ENCODE peak calls at places on chromosomes 3 and 15, in ten cellular contexts. P is cardiac muscle cell, W is progenitor cell of endocrine pancreas, K is glutamatergic neuron, L is HCT116, S is AG04449, V is sigmoid colon, N is endodermal cell, J is lower lobe of right lung, D is AG04450. T is an unnamed sample.

GRCh38 chr3:81829946-81830345 is 68.5 kb upstream of the GBE1 start:
- DNase-seq in K (no peak), N (no peak), W (no peak), V (no peak), P (no peak), L (no peak), D (no peak), S (no peak), J (no peak), T (no peak)

GRCh38 chr3:128950223-128950938 is 43.5 kb downstream of the CFAP92 start:
- DNase-seq in D (no peak), K (peak), S (no peak), L (peak), N (peak), W (no peak), P (peak), J (no peak), V (no peak), T (no peak)

GRCh38 chr3:105415981-105416380 is 49.3 kb downstream of the ALCAM start:
- DNase-seq in L (no peak), W (no peak), P (no peak), S (no peak), D (no peak), V (no peak), N (no peak), K (no peak), J (no peak), T (no peak)

GRCh38 chr3:122410111-122410510 is 5.8 kb downstream of the WDR5B start:
- DNase-seq in N (no peak), S (no peak), D (no peak), P (no peak), V (no peak), K (no peak), L (no peak), J (no peak), W (no peak), T (no peak)

GRCh38 chr15:49131403-49131802 is 24.0 kb downstream of the COPS2 start:
- DNase-seq in S (no peak), J (no peak), K (no peak), N (no peak), P (no peak), D (no peak), W (no peak), V (no peak), L (no peak), T (no peak)

GRCh38 chr3:36890261-36890660 is 54.6 kb downstream of the TRANK1 start:
- DNase-seq in S (no peak), D (no peak), K (no peak), J (no peak), P (no peak), N (peak), V (no peak), W (no peak), L (no peak), T (no peak)

GRCh38 chr3:88301273-88302002 is 151.7 kb downstream of the C3orf38 start:
- DNase-seq in D (no peak), V (no peak), P (no peak), S (no peak), L (no peak), W (no peak), N (no peak), K (no peak), J (no peak), T (no peak)

GRCh38 chr3:98561727-98562521 is 30.1 kb downstream of the GPR15 start:
- DNase-seq in K (no peak), J (no peak), V (no peak), N (no peak), D (no peak), P (no peak), L (no peak), W (no peak), S (no peak), T (no peak)

GRCh38 chr15:50112488-50113186 is 6.4 kb downstream of the ATP8B4 start:
- DNase-seq in L (no peak), D (no peak), J (no peak), K (no peak), V (no peak), N (no peak), W (no peak), P (no peak), S (no peak), T (no peak)

GRCh38 chr3:102020670-102021069 is 171.4 kb downstream of the NFKBIZ start:
- DNase-seq in L (no peak), N (no peak), D (no peak), S (no peak), J (no peak), K (no peak), P (no peak), W (no peak), V (no peak), T (no peak)

GRCh38 chr3:59783468-59783988 is 733.7 kb upstream of the CFAP20DC start:
- DNase-seq in K (no peak), D (no peak), P (no peak), N (no peak), L (no peak), V (no peak), W (no peak), J (no peak), S (no peak), T (no peak)

GRCh38 chr3:27985369-27986035 is 255.9 kb upstream of the CMC1 start:
- DNase-seq in P (no peak), S (no peak), K (no peak), J (no peak), V (no peak), N (no peak), L (no peak), W (no peak), D (no peak), T (no peak)

GRCh38 chr3:136050250-136050649 is 84.7 kb downstream of the PPP2R3A start:
- DNase-seq in K (no peak), P (no peak), L (no peak), J (no peak), S (no peak), V (no peak), W (no peak), N (no peak), D (no peak), T (no peak)

GRCh38 chr3:192275741-192276355 is 451.5 kb downstream of the FGF12 start:
- DNase-seq in P (no peak), J (no peak), L (no peak), D (no peak), V (no peak), N (no peak), S (no peak), K (no peak), W (no peak), T (no peak)

GRCh38 chr15:58475573-58476524 is 44.1 kb downstream of the LIPC start:
- DNase-seq in K (no peak), P (no peak), V (no peak), N (no peak), W (no peak), D (no peak), J (no peak), L (no peak), S (peak), T (peak)

GRCh38 chr15:33126559-33127290 is 67.8 kb downstream of the FMN1 start:
- DNase-seq in N (peak), S (peak), D (peak), P (peak), W (no peak), J (peak), V (peak), K (no peak), L (peak), T (peak)

GRCh38 chr3:127646501-127647046 is 17.6 kb downstream of the PODXL2 start:
- DNase-seq in W (no peak), P (no peak), K (no peak), N (no peak), D (no peak), S (no peak), J (no peak), L (no peak), V (no peak), T (no peak)

GRCh38 chr3:4956743-4957142 is 22.5 kb upstream of the BHLHE40 start:
- DNase-seq in V (no peak), P (no peak), N (no peak), W (no peak), L (no peak), K (no peak), S (no peak), D (no peak), J (no peak), T (no peak)

DNA sequence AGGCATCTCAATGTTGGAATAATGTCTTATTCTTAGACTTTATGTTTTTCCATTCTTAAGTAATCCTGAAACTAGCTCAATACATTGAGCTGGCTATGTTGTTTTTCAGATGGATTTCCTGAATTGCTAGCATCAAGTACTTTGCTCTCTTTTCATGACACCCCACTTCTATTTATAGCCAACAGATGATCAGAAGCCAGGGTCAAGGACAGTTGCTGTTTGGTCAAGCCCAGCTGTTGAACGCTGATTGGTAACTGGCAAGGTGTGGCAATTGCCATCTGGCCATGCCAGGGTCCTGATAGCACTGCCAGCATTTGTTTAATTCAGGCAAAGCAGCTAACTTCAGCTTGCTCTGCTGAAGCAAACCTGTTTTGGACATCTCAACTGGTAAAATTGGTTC is 46.2 kb upstream of the PLCL2 start:
- DNase-seq in K (no peak), N (no peak), P (no peak), S (no peak), W (no peak), L (no peak), D (no peak), V (no peak), J (no peak), T (no peak)
- TF ChIP-seq CTCF in K (no peak), N (no peak), P (no peak), S (no peak), W (no peak), L (no peak), D (no peak), V (no peak), J (no peak), T (no peak)

GRCh38 chr3:39637807-39638206 is 170.3 kb downstream of the MOBP start:
- DNase-seq in V (no peak), K (no peak), S (no peak), J (no peak), W (no peak), D (no peak), L (peak), N (no peak), P (no peak), T (no peak)
- TF ChIP-seq CTCF in V (no peak), K (no peak), S (peak), J (no peak), W (peak), D (peak), L (peak), N (peak), P (peak), T (no peak)

GRCh38 chr15:90886291-90886614 is 1.9 kb downstream of the FES start:
- DNase-seq in K (no peak), J (no peak), P (no peak), S (no peak), V (no peak), N (no peak), L (no peak), W (no peak), D (no peak), T (no peak)
- TF ChIP-seq CTCF in K (peak), J (no peak), P (no peak), S (no peak), V (no peak), N (peak), L (no peak), W (peak), D (no peak), T (no peak)

GRCh38 chr3:182904164-182904563 is 76.2 kb downstream of the DCUN1D1 start:
- DNase-seq in K (no peak), W (no peak), V (no peak), J (no peak), P (no peak), N (no peak), L (no peak), D (no peak), S (no peak), T (no peak)
- TF ChIP-seq CTCF in K (no peak), W (peak), V (no peak), J (no peak), P (no peak), N (peak), L (peak), D (peak), S (no peak), T (no peak)

GRCh38 chr3:126342211-126342610 is 15.0 kb downstream of the KLF15 start:
- DNase-seq in K (peak), J (peak), W (no peak), D (no peak), V (no peak), L (no peak), N (peak), P (no peak), S (no peak), T (no peak)

GRCh38 chr3:126343675-126344074 is 13.5 kb downstream of the KLF15 start:
- DNase-seq in D (no peak), L (no peak), P (no peak), W (no peak), S (no peak), N (peak), K (peak), V (peak), J (peak), T (no peak)

GRCh38 chr3:126341755-126342150 is 15.5 kb downstream of the KLF15 start:
- DNase-seq in S (no peak), K (no peak), W (no peak), N (peak), J (peak), P (no peak), V (no peak), L (no peak), D (no peak), T (no peak)

GRCh38 chr3:126344380-126345041 is 12.7 kb downstream of the KLF15 start:
- DNase-seq in P (no peak), K (peak), J (peak), W (peak), N (peak), S (no peak), L (no peak), D (no peak), V (peak), T (no peak)

GRCh38 chr3:126342991-126343661 is 14.1 kb downstream of the KLF15 start:
- DNase-seq in N (peak), D (no peak), W (no peak), V (peak), J (peak), L (no peak), P (peak), K (peak), S (no peak), T (no peak)
- TF ChIP-seq CTCF in N (peak), D (peak), W (peak), V (no peak), J (no peak), L (no peak), P (no peak), K (no peak), S (no peak), T (no peak)

DNA sequence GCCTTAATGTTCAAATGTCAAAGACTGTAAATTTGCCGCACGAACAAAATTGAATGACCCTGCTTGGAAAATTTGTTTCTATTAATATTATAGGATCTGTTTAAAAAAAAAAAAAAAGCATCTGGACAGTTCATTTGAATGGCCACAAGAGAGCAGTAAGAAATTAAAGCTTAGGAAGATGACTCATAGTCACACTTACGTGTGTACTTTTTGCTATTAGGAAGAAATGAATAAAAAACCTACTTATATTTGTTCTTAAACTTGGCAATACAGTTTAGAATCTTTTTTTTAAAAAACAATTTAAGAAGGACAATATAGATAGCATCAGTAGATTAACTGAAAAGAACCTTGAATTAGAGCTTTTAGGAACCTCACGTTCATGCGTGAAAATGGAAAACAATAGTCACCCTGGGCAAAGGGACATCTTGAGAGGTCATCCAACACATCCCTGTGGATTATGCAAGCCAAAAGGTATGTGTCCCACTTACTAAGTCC is 621.8 kb downstream of the MECOM start:
- DNase-seq in K (no peak), N (no peak), J (no peak), W (no peak), S (no peak), P (peak), L (peak), V (no peak), D (no peak), T (peak)
- TF ChIP-seq CTCF in K (peak), N (peak), J (peak), W (peak), S (no peak), P (peak), L (peak), V (peak), D (peak), T (peak)

DNA sequence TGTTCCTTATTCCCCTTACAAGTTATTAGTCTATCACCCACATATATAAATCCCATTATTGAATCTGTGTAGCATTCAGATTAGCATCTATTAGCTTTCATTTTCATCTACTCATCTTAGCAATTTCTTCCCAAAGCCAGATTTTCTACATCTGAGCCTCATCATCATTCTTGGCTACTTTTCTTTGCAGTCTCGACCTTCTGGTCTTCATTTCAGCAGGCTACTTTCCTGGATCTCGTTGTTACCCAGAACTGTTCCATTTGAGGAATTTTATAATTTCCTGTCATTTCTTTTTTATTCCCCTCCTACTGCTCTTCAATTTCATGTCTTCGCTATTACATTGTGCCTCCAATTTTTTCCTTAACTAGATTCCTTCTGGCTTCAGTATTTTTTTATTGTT is 51.9 kb downstream of the SPRED1 start:
- DNase-seq in V (no peak), W (no peak), K (no peak), N (no peak), D (no peak), P (no peak), J (no peak), L (no peak), S (no peak), T (no peak)
- TF ChIP-seq CTCF in V (no peak), W (no peak), K (no peak), N (no peak), D (no peak), P (no peak), J (no peak), L (no peak), S (no peak), T (no peak)